ENCODE peak calls at places on chromosomes 5 and 9, in seven cellular contexts. K is AG04450; J is effector memory CD4-positive, alpha-beta T cell; G is aorta; C is gastrocnemius medialis; U is NT2/D1; D is CD8-positive, alpha-beta memory T cell. T is an unnamed sample.

GRCh38 chr5:146910239-146910638 is 31.7 kb upstream of the PPP2R2B start:
- DNase-seq in K (no peak), J (no peak), G (no peak), C (no peak), U (no peak), D (no peak), T (no peak)

GRCh38 chr5:155406815-155407214 is 393.3 kb downstream of the KIF4B start:
- DNase-seq in K (no peak), J (no peak), G (no peak), C (no peak), U (no peak), D (no peak), T (no peak)

GRCh38 chr5:151186052-151186451 is 28.5 kb upstream of the ANXA6 start:
- DNase-seq in K (no peak), J (no peak), G (no peak), C (no peak), U (no peak), D (no peak), T (no peak)

GRCh38 chr5:218457-219289 is 553 bp downstream of the SDHA start:
- DNase-seq in K (no peak), J (no peak), G (no peak), C (peak; percentile 49), U (no peak), D (peak; percentile 8), T (no peak)

GRCh38 chr5:62208218-62208852 is 97.7 kb upstream of the KIF2A start:
- DNase-seq in K (no peak), J (no peak), G (no peak), C (no peak), U (no peak), D (no peak), T (no peak)

GRCh38 chr5:155260798-155261197 is 247.2 kb downstream of the KIF4B start:
- DNase-seq in K (no peak), J (no peak), G (no peak), C (no peak), U (no peak), D (no peak), T (no peak)

GRCh38 chr9:114108016-114108833 is 9.1 kb upstream of the KIF12 start:
- DNase-seq in K (peak; percentile 57), J (no peak), G (peak; percentile 80), C (peak; percentile 42), U (peak; percentile 87), D (peak; percentile 7), T (peak; percentile 40)

GRCh38 chr5:126868961-126869451 is 92.1 kb downstream of the LMNB1 start:
- DNase-seq in K (no peak), J (no peak), G (no peak), C (no peak), U (no peak), D (no peak), T (no peak)

GRCh38 chr5:155605898-155606297 is 592.3 kb downstream of the KIF4B start:
- DNase-seq in K (no peak), J (no peak), G (no peak), C (no peak), U (no peak), D (no peak), T (no peak)

GRCh38 chr5:42021923-42022322 is 96.8 kb downstream of the FBXO4 start:
- DNase-seq in K (no peak), J (no peak), G (no peak), C (no peak), U (no peak), D (no peak), T (no peak)

GRCh38 chr9:127680846-127681245 is 25.9 kb upstream of the CFAP157 start:
- DNase-seq in K (no peak), J (no peak), G (no peak), C (no peak), U (no peak), D (no peak), T (no peak)

GRCh38 chr9:77514886-77515711 is 133.0 kb downstream of the GNA14 start:
- DNase-seq in K (no peak), J (no peak), G (peak; percentile 58), C (no peak), U (no peak), D (no peak), T (no peak)

GRCh38 chr9:136840140-136840876 is 2.0 kb upstream of the AJM1 start:
- DNase-seq in K (no peak), J (no peak), G (no peak), C (no peak), U (no peak), D (no peak), T (no peak)

GRCh38 chr9:135045264-135046155 is 42.0 kb upstream of the OLFM1 start:
- DNase-seq in K (no peak), J (no peak), G (no peak), C (no peak), U (no peak), D (no peak), T (no peak)

GRCh38 chr5:180289966-180290365 is 1.9 kb downstream of the MAPK9 start:
- DNase-seq in K (no peak), J (no peak), G (no peak), C (no peak), U (no peak), D (no peak), T (no peak)

GRCh38 chr5:107388111-107388861 is 282.5 kb downstream of the EFNA5 start:
- DNase-seq in K (peak; percentile 63), J (no peak), G (no peak), C (no peak), U (no peak), D (no peak), T (no peak)

GRCh38 chr5:88883059-88883565 is at the start of gene MEF2C:
- DNase-seq in K (peak; percentile 49), J (no peak), G (peak; percentile 81), C (peak; percentile 82), U (no peak), D (no peak), T (no peak)

GRCh38 chr5:175214152-175214551 is 229.8 kb downstream of the DRD1 start:
- DNase-seq in K (peak; percentile 85), J (no peak), G (peak; percentile 89), C (no peak), U (no peak), D (no peak), T (no peak)

GRCh38 chr5:141419074-141419880 is 1.6 kb upstream of the PCDHGA11 start:
- DNase-seq in K (no peak), J (no peak), G (no peak), C (no peak), U (no peak), D (no peak), T (no peak)
- H3K9me3 ChIP-seq in K (peaks cover 69% of the 10 kb centered on the region), J (peaks cover 16% of the 10 kb centered on the region), G (peaks cover 44% of the 10 kb centered on the region), C (no peaks in the 10 kb centered on the region), U (peaks cover 52% of the 10 kb centered on the region), D (peaks cover 13% of the 10 kb centered on the region), T (peaks cover 9% of the 10 kb centered on the region)

GRCh38 chr5:56277573-56277972 is 44.4 kb upstream of the ANKRD55 start:
- DNase-seq in K (no peak), J (no peak), G (no peak), C (no peak), U (no peak), D (no peak), T (no peak)
- H3K9me3 ChIP-seq in K (no peaks in the 10 kb centered on the region), J (no peaks in the 10 kb centered on the region), G (no peaks in the 10 kb centered on the region), C (no peaks in the 10 kb centered on the region), U (peaks cover 9% of the 10 kb centered on the region), D (no peaks in the 10 kb centered on the region), T (no peaks in the 10 kb centered on the region)

GRCh38 chr9:122562134-122562760 is 9.3 kb downstream of the OR1N2 start:
- DNase-seq in K (no peak), J (no peak), G (no peak), C (no peak), U (peak; percentile 75), D (no peak), T (no peak)

GRCh38 chr9:122572456-122572855 is 10.7 kb downstream of the OR1L8 start:
- DNase-seq in K (no peak), J (no peak), G (no peak), C (no peak), U (no peak), D (no peak), T (no peak)

GRCh38 chr9:122567901-122568300 is 15.0 kb downstream of the OR1N2 start:
- DNase-seq in K (no peak), J (no peak), G (no peak), C (no peak), U (no peak), D (no peak), T (no peak)
- H3K9me3 ChIP-seq in K (no peaks in the 10 kb centered on the region), J (no peaks in the 10 kb centered on the region), G (no peaks in the 10 kb centered on the region), C (no peaks in the 10 kb centered on the region), U (no peaks in the 10 kb centered on the region), D (no peaks in the 10 kb centered on the region), T (no peaks in the 10 kb centered on the region)

GRCh38 chr5:140258016-140258415 is 44.9 kb downstream of the PFDN1 start:
- DNase-seq in K (no peak), J (no peak), G (no peak), C (no peak), U (no peak), D (no peak), T (no peak)

GRCh38 chr5:140260089-140260656 is 42.7 kb downstream of the PFDN1 start:
- DNase-seq in K (no peak), J (no peak), G (no peak), C (no peak), U (no peak), D (no peak), T (no peak)

GRCh38 chr5:140256726-140257125 is 46.2 kb downstream of the PFDN1 start:
- DNase-seq in K (no peak), J (no peak), G (no peak), C (no peak), U (no peak), D (no peak), T (no peak)

GRCh38 chr5:140259509-140259908 is 43.4 kb downstream of the PFDN1 start:
- DNase-seq in K (no peak), J (no peak), G (no peak), C (no peak), U (no peak), D (no peak), T (no peak)

GRCh38 chr5:140258873-140259272 is 44.0 kb downstream of the PFDN1 start:
- DNase-seq in K (no peak), J (no peak), G (no peak), C (no peak), U (no peak), D (no peak), T (no peak)
- H3K9me3 ChIP-seq in K (no peaks in the 10 kb centered on the region), J (no peaks in the 10 kb centered on the region), G (no peaks in the 10 kb centered on the region), C (no peaks in the 10 kb centered on the region), U (no peaks in the 10 kb centered on the region), D (no peaks in the 10 kb centered on the region), T (no peaks in the 10 kb centered on the region)